ENCODE peak calls at places on chromosomes 3 and 15, in six cellular contexts. I is midbrain, K is activated T-helper 1 cell treated with Interleukin-2 at 50 U/mL for 16 hours, Q is fibroblast of pulmonary artery, U is cardiac fibroblast, M is nephron progenitor cell. A is an unnamed sample.
A peak's percentile ranks its signal among the peaks of the same experiment; 100 is the strongest.

GRCh38 chr3:189981668-189982067 is 139.0 kb downstream of the P3H2 start:
- DNase-seq in Q (peak; percentile 83), M (no peak), U (peak; percentile 95), I (no peak), K (no peak), A (peak; percentile 79)

GRCh38 chr3:40523781-40524180 is 979 bp upstream of the ZNF621 start:
- DNase-seq in M (no peak), Q (no peak), I (no peak), K (no peak), U (peak; percentile 7), A (peak; percentile 12)

GRCh38 chr15:97755726-97756125 is 204.8 kb upstream of the ARRDC4 start:
- DNase-seq in U (no peak), Q (no peak), K (no peak), I (no peak), M (no peak), A (no peak)

GRCh38 chr15:68642491-68642845 is 63.7 kb downstream of the CORO2B start:
- DNase-seq in I (no peak), K (no peak), M (no peak), U (no peak), Q (no peak), A (no peak)

GRCh38 chr3:169295912-169296311 is 367.6 kb downstream of the MECOM start:
- DNase-seq in U (no peak), Q (no peak), I (no peak), M (no peak), K (no peak), A (no peak)

GRCh38 chr15:33443699-33444098 is 132.9 kb downstream of the RYR3 start:
- DNase-seq in M (no peak), U (no peak), Q (no peak), K (no peak), I (no peak), A (no peak)

GRCh38 chr3:57161915-57162314 is 3.2 kb downstream of the IL17RD start:
- DNase-seq in M (no peak), U (no peak), K (no peak), Q (no peak), I (no peak), A (no peak)

GRCh38 chr3:194084284-194084683 is 51.7 kb upstream of the HES1 start:
- DNase-seq in U (no peak), M (no peak), Q (no peak), I (no peak), K (no peak), A (no peak)

GRCh38 chr3:13507791-13508339 is 27.8 kb downstream of the HDAC11 start:
- DNase-seq in I (peak; percentile 26), K (no peak), M (peak; percentile 51), Q (no peak), U (peak; percentile 29), A (no peak)

GRCh38 chr15:64343222-64343621 is 12.8 kb downstream of the CSNK1G1 start:
- DNase-seq in I (no peak), U (peak; percentile 13), K (no peak), Q (no peak), M (no peak), A (peak; percentile 31)

GRCh38 chr15:63287109-63287508 is 9.7 kb downstream of the APH1B start:
- DNase-seq in U (peak; percentile 55), M (no peak), Q (peak; percentile 61), I (no peak), K (no peak), A (no peak)

GRCh38 chr15:69668049-69668705 is 215.6 kb downstream of the RPLP1 start:
- DNase-seq in I (no peak), U (no peak), M (no peak), K (no peak), Q (no peak), A (no peak)

GRCh38 chr3:65177879-65178484 is 490.2 kb upstream of the ADAMTS9 start:
- DNase-seq in Q (peak; percentile 40), K (no peak), I (no peak), M (no peak), U (peak; percentile 32), A (peak; percentile 57)

GRCh38 chr3:196599734-196600128 is 31.3 kb downstream of the FBXO45 start:
- DNase-seq in Q (no peak), I (no peak), U (no peak), M (no peak), K (no peak), A (no peak)

GRCh38 chr3:112261742-112262141 is 32.3 kb downstream of the SLC9C1 start:
- DNase-seq in K (no peak), Q (no peak), I (no peak), M (no peak), U (no peak), A (no peak)

GRCh38 chr15:41013698-41014414 is 60.6 kb downstream of the CHAC1 start:
- DNase-seq in U (peak; percentile 51), K (no peak), M (no peak), Q (peak; percentile 88), I (no peak), A (no peak)

GRCh38 chr15:59519329-59519728 is 81.3 kb downstream of the FAM81A start:
- DNase-seq in M (no peak), I (no peak), K (no peak), U (no peak), Q (no peak), A (no peak)

GRCh38 chr15:83435202-83435601 is 11.9 kb upstream of the SH3GL3 start:
- DNase-seq in K (no peak), I (no peak), Q (no peak), U (no peak), M (no peak), A (no peak)

GRCh38 chr3:4981688-4982494 is 2.7 kb downstream of the BHLHE40 start:
- DNase-seq in M (no peak), K (no peak), I (no peak), U (peak; percentile 81), Q (peak; percentile 87), A (peak; percentile 44)

GRCh38 chr3:13582366-13583250 is 33.7 kb downstream of the FBLN2 start:
- DNase-seq in Q (no peak), I (no peak), U (no peak), M (no peak), K (no peak), A (no peak)

GRCh38 chr3:12644297-12644937 is 19.5 kb downstream of the RAF1 start:
- DNase-seq in I (no peak), Q (peak; percentile 71), K (no peak), M (no peak), U (peak; percentile 74), A (peak; percentile 69)

GRCh38 chr15:70761046-70761445 is 2.3 kb downstream of the UACA start:
- DNase-seq in M (no peak), K (no peak), U (no peak), I (no peak), Q (no peak), A (no peak)

GRCh38 chr3:49889296-49889695 is 14.4 kb downstream of the MST1R start:
- DNase-seq in I (no peak), Q (no peak), M (no peak), U (no peak), K (no peak), A (no peak)

GRCh38 chr3:133880287-133880686 is 15.4 kb downstream of the RAB6B start:
- DNase-seq in Q (no peak), U (no peak), K (no peak), I (no peak), M (no peak), A (no peak)

GRCh38 chr3:48899298-48899697 is 616 bp upstream of the SLC25A20 start:
- DNase-seq in M (no peak), U (no peak), I (no peak), K (no peak), Q (no peak), A (no peak)

GRCh38 chr3:144390786-144391185 is 419.2 kb downstream of the DIPK2A start:
- DNase-seq in U (no peak), M (no peak), I (no peak), Q (peak; percentile 51), K (no peak), A (no peak)

GRCh38 chr3:131167867-131168266 is 141.2 kb downstream of the NEK11 start:
- DNase-seq in K (no peak), U (no peak), Q (no peak), I (no peak), M (no peak), A (no peak)

GRCh38 chr3:32186097-32186496 is 52.4 kb upstream of the CMTM8 start:
- DNase-seq in K (no peak), I (no peak), M (no peak), U (no peak), Q (no peak), A (no peak)

GRCh38 chr15:66923438-66923881 is 141.9 kb upstream of the SMAD3 start:
- DNase-seq in U (no peak), K (no peak), I (no peak), Q (no peak), M (peak; percentile 55), A (no peak)